ENCODE peak calls at places on chromosomes 13 and 19, in four cellular contexts. U is testis, C is SK-MEL-5, A is RWPE1. N is an unnamed sample.

GRCh38 chr13:19643652-19644051 is 10.2 kb downstream of the MPHOSPH8 start:
- DNase-seq in C (no peak), U (no peak), A (no peak), N (no peak)

GRCh38 chr19:13150187-13150918 is at the start of the genes IER2 and STX10:
- DNase-seq in A (peak; percentile 92), U (peak; percentile 97), C (peak; percentile 90), N (peak; percentile 94)

GRCh38 chr13:102799544-102800144 is 725 bp downstream of the BIVM start:
- DNase-seq in A (peak; percentile 13), C (no peak), U (peak; percentile 19), N (no peak)

GRCh38 chr19:38565686-38566105 is 52.1 kb downstream of the MAP4K1 start:
- DNase-seq in A (no peak), C (no peak), U (no peak), N (no peak)

GRCh38 chr13:65336916-65337315 is 1893.2 kb downstream of the PCDH9 start:
- DNase-seq in U (no peak), C (no peak), A (no peak), N (no peak)

GRCh38 chr13:79282976-79283375 is 123.1 kb downstream of the RBM26 start:
- DNase-seq in A (peak; percentile 54), U (no peak), C (peak; percentile 7), N (peak; percentile 31)

GRCh38 chr19:35775046-35775297 is 392 bp upstream of the ARHGAP33 start:
- DNase-seq in A (no peak), U (no peak), C (no peak), N (no peak)

GRCh38 chr13:37106642-37107041 is 1.2 kb upstream of the CSNK1A1L start:
- DNase-seq in U (no peak), C (no peak), A (no peak), N (no peak)

GRCh38 chr13:112244061-112244460 is 132.1 kb upstream of the SPACA7 start:
- DNase-seq in C (no peak), A (no peak), U (no peak), N (no peak)

GRCh38 chr19:31532034-31532433 is 182.8 kb upstream of the TSHZ3 start:
- DNase-seq in A (no peak), C (no peak), U (no peak), N (no peak)

N was measured in KBM-7.